ENCODE peak calls at places on chromosomes 4 and X, in nine cellular contexts. One of them, this sample, is unnamed.

GRCh38 chr4:13920901-13921300 is 293.4 kb upstream of the BOD1L1 start:
- DNase-seq in heart right ventricle: no peak
- DNase-seq in NB4: peak
- DNase-seq in cardiac fibroblast: peak
- DNase-seq in AG04449: peak
- DNase-seq in mesothelial cell of epicardium: no peak
- DNase-seq in SK-N-SH: no peak
- DNase-seq in PC-9: peak
- DNase-seq in heart left ventricle: no peak
- DNase-seq in this sample: no peak

GRCh38 chrX:40933132-40934078 is 151.8 kb upstream of the USP9X start:
- DNase-seq in SK-N-SH: peak
- DNase-seq in mesothelial cell of epicardium: no peak
- DNase-seq in AG04449: no peak
- DNase-seq in cardiac fibroblast: peak
- DNase-seq in heart left ventricle: peak
- DNase-seq in heart right ventricle: no peak
- DNase-seq in NB4: peak
- DNase-seq in PC-9: peak
- DNase-seq in this sample: no peak

GRCh38 chr4:184148871-184149637 is 68.6 kb downstream of the ENPP6 start:
- DNase-seq in SK-N-SH: no peak
- DNase-seq in cardiac fibroblast: peak
- DNase-seq in mesothelial cell of epicardium: no peak
- DNase-seq in PC-9: no peak
- DNase-seq in AG04449: no peak
- DNase-seq in heart left ventricle: no peak
- DNase-seq in NB4: no peak
- DNase-seq in heart right ventricle: no peak
- DNase-seq in this sample: no peak

GRCh38 chr4:48939785-48940184 is 33.2 kb upstream of the OCIAD2 start:
- DNase-seq in heart left ventricle: no peak
- DNase-seq in AG04449: peak
- DNase-seq in PC-9: peak
- DNase-seq in mesothelial cell of epicardium: no peak
- DNase-seq in cardiac fibroblast: peak
- DNase-seq in NB4: no peak
- DNase-seq in SK-N-SH: no peak
- DNase-seq in heart right ventricle: no peak
- DNase-seq in this sample: no peak

GRCh38 chrX:39367429-39367828 is 566.2 kb downstream of the MID1IP1 start:
- DNase-seq in mesothelial cell of epicardium: no peak
- DNase-seq in heart right ventricle: no peak
- DNase-seq in heart left ventricle: no peak
- DNase-seq in NB4: no peak
- DNase-seq in AG04449: no peak
- DNase-seq in PC-9: no peak
- DNase-seq in SK-N-SH: no peak
- DNase-seq in cardiac fibroblast: no peak
- DNase-seq in this sample: no peak

GRCh38 chr4:87034527-87034926 is 99.7 kb downstream of the AFF1 start:
- DNase-seq in heart right ventricle: no peak
- DNase-seq in PC-9: no peak
- DNase-seq in cardiac fibroblast: no peak
- DNase-seq in AG04449: no peak
- DNase-seq in NB4: no peak
- DNase-seq in mesothelial cell of epicardium: no peak
- DNase-seq in heart left ventricle: no peak
- DNase-seq in SK-N-SH: no peak
- DNase-seq in this sample: no peak

GRCh38 chrX:69152398-69152797 is 12.9 kb downstream of the PJA1 start:
- DNase-seq in PC-9: peak
- DNase-seq in heart left ventricle: no peak
- DNase-seq in cardiac fibroblast: peak
- DNase-seq in heart right ventricle: no peak
- DNase-seq in SK-N-SH: peak
- DNase-seq in NB4: peak
- DNase-seq in AG04449: no peak
- DNase-seq in mesothelial cell of epicardium: no peak
- DNase-seq in this sample: no peak

GRCh38 chrX:16316336-16316735 is 149.1 kb downstream of the MAGEB17 start:
- DNase-seq in heart right ventricle: no peak
- DNase-seq in mesothelial cell of epicardium: no peak
- DNase-seq in AG04449: no peak
- DNase-seq in NB4: no peak
- DNase-seq in heart left ventricle: no peak
- DNase-seq in PC-9: no peak
- DNase-seq in SK-N-SH: no peak
- DNase-seq in cardiac fibroblast: no peak
- DNase-seq in this sample: no peak

GRCh38 chr4:151652841-151653547 is 107.8 kb downstream of the GATB start:
- DNase-seq in PC-9: no peak
- DNase-seq in mesothelial cell of epicardium: no peak
- DNase-seq in SK-N-SH: no peak
- DNase-seq in cardiac fibroblast: peak
- DNase-seq in heart right ventricle: no peak
- DNase-seq in NB4: no peak
- DNase-seq in heart left ventricle: no peak
- DNase-seq in AG04449: no peak
- DNase-seq in this sample: no peak

GRCh38 chrX:9897761-9898161 is 69.4 kb upstream of the CLDN34 start:
- DNase-seq in NB4: peak
- DNase-seq in heart right ventricle: no peak
- DNase-seq in SK-N-SH: no peak
- DNase-seq in PC-9: no peak
- DNase-seq in mesothelial cell of epicardium: no peak
- DNase-seq in AG04449: peak
- DNase-seq in cardiac fibroblast: peak
- DNase-seq in heart left ventricle: no peak
- DNase-seq in this sample: no peak

GRCh38 chr4:170040031-170040680 is 14.0 kb upstream of the MFAP3L start:
- DNase-seq in PC-9: no peak
- DNase-seq in mesothelial cell of epicardium: no peak
- DNase-seq in AG04449: no peak
- DNase-seq in heart left ventricle: no peak
- DNase-seq in heart right ventricle: no peak
- DNase-seq in cardiac fibroblast: no peak
- DNase-seq in NB4: no peak
- DNase-seq in SK-N-SH: no peak
- DNase-seq in this sample: no peak

GRCh38 chrX:12685541-12685940 is 105.7 kb upstream of the PRPS2 start:
- DNase-seq in heart left ventricle: no peak
- DNase-seq in heart right ventricle: no peak
- DNase-seq in SK-N-SH: no peak
- DNase-seq in mesothelial cell of epicardium: no peak
- DNase-seq in cardiac fibroblast: peak
- DNase-seq in AG04449: no peak
- DNase-seq in NB4: no peak
- DNase-seq in PC-9: no peak
- DNase-seq in this sample: no peak

GRCh38 chrX:46178763-46179162 is 366.5 kb downstream of the ZNF674 start:
- DNase-seq in heart left ventricle: no peak
- DNase-seq in NB4: peak
- DNase-seq in SK-N-SH: no peak
- DNase-seq in AG04449: no peak
- DNase-seq in cardiac fibroblast: no peak
- DNase-seq in mesothelial cell of epicardium: no peak
- DNase-seq in heart right ventricle: no peak
- DNase-seq in PC-9: no peak
- DNase-seq in this sample: no peak

DNA sequence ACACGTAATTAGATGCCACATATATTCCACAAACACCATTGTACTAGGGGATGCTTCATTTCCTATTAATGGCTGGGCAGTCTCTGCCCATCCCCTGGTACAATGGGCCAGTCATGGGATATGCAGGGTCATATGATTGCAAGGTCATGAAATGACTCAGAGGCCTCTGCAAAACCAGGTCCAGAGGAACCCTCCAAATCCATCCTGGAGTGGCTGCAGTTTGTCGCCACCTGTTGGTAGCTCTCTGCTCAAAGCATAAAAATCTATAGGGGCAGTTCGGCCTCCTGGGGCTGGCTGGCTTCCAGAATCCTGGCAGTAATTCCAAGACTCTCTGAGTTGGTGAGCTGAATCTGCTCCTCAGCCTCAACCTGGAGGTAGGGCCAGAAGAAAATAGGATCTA is 22.9 kb upstream of the PUDP start:
- DNase-seq in NB4: peak
- DNase-seq in PC-9: peak
- DNase-seq in AG04449: no peak
- DNase-seq in cardiac fibroblast: peak
- DNase-seq in SK-N-SH: peak
- DNase-seq in heart right ventricle: no peak
- DNase-seq in heart left ventricle: no peak
- DNase-seq in mesothelial cell of epicardium: no peak
- DNase-seq in this sample: peak
- TF ChIP-seq CTCF in NB4: peak
- TF ChIP-seq CTCF in PC-9: peak
- TF ChIP-seq CTCF in AG04449: no peak
- TF ChIP-seq CTCF in cardiac fibroblast: no peak
- TF ChIP-seq CTCF in SK-N-SH: peak
- TF ChIP-seq CTCF in heart right ventricle: no peak
- TF ChIP-seq CTCF in heart left ventricle: no peak
- TF ChIP-seq CTCF in mesothelial cell of epicardium: no peak
- TF ChIP-seq CTCF in this sample: no peak

GRCh38 chr4:139015269-139015947 is at the start of gene NOCT:
- DNase-seq in PC-9: peak
- DNase-seq in heart right ventricle: peak
- DNase-seq in SK-N-SH: peak
- DNase-seq in NB4: peak
- DNase-seq in mesothelial cell of epicardium: peak
- DNase-seq in cardiac fibroblast: peak
- DNase-seq in heart left ventricle: peak
- DNase-seq in AG04449: peak
- DNase-seq in this sample: peak
- TF ChIP-seq CTCF in PC-9: no peak
- TF ChIP-seq CTCF in heart right ventricle: no peak
- TF ChIP-seq CTCF in SK-N-SH: no peak
- TF ChIP-seq CTCF in NB4: no peak
- TF ChIP-seq CTCF in mesothelial cell of epicardium: no peak
- TF ChIP-seq CTCF in cardiac fibroblast: peak
- TF ChIP-seq CTCF in heart left ventricle: peak
- TF ChIP-seq CTCF in AG04449: no peak
- TF ChIP-seq CTCF in this sample: no peak

DNA sequence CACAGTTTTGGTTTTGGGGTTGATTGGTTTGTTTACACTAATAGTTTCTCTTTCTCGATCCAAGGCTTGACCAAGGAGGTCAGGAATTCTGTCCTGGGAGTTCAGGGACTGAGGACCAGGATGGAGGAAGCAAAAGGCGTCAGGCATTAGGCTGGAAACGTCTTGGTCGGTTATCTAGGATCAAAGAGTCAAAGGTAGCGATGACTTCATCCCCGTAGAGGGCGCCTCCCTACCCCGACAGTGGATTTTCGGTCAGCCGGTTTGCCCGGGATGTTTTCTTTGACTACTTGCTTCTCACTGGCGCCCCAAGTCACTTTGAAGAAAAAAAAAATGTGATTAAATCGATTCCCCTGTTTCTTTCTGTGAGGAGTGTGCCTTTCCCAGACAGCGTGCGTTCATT is 985 bp upstream of the FHDC1 start:
- DNase-seq in NB4: peak
- DNase-seq in AG04449: no peak
- DNase-seq in PC-9: peak
- DNase-seq in cardiac fibroblast: no peak
- DNase-seq in mesothelial cell of epicardium: no peak
- DNase-seq in heart right ventricle: no peak
- DNase-seq in SK-N-SH: no peak
- DNase-seq in heart left ventricle: no peak
- DNase-seq in this sample: no peak
- TF ChIP-seq CTCF in NB4: peak
- TF ChIP-seq CTCF in AG04449: no peak
- TF ChIP-seq CTCF in PC-9: no peak
- TF ChIP-seq CTCF in cardiac fibroblast: no peak
- TF ChIP-seq CTCF in mesothelial cell of epicardium: no peak
- TF ChIP-seq CTCF in heart right ventricle: no peak
- TF ChIP-seq CTCF in SK-N-SH: no peak
- TF ChIP-seq CTCF in heart left ventricle: no peak
- TF ChIP-seq CTCF in this sample: no peak

GRCh38 chrX:56764153-56764974 is 35.3 kb downstream of the NBDY start:
- DNase-seq in AG04449: no peak
- DNase-seq in SK-N-SH: peak
- DNase-seq in cardiac fibroblast: peak
- DNase-seq in heart right ventricle: peak
- DNase-seq in NB4: peak
- DNase-seq in heart left ventricle: peak
- DNase-seq in mesothelial cell of epicardium: peak
- DNase-seq in PC-9: peak
- DNase-seq in this sample: peak
- TF ChIP-seq CTCF in AG04449: peak
- TF ChIP-seq CTCF in SK-N-SH: peak
- TF ChIP-seq CTCF in cardiac fibroblast: peak
- TF ChIP-seq CTCF in heart right ventricle: peak
- TF ChIP-seq CTCF in NB4: peak
- TF ChIP-seq CTCF in heart left ventricle: peak
- TF ChIP-seq CTCF in mesothelial cell of epicardium: no peak
- TF ChIP-seq CTCF in PC-9: peak
- TF ChIP-seq CTCF in this sample: no peak

GRCh38 chrX:100928660-100929613 is at the start of gene XKRX:
- DNase-seq in NB4: no peak
- DNase-seq in mesothelial cell of epicardium: peak
- DNase-seq in AG04449: no peak
- DNase-seq in PC-9: peak
- DNase-seq in heart left ventricle: peak
- DNase-seq in cardiac fibroblast: no peak
- DNase-seq in heart right ventricle: peak
- DNase-seq in SK-N-SH: peak
- DNase-seq in this sample: no peak

GRCh38 chrX:100926453-100926852 is 2.3 kb downstream of the XKRX start:
- DNase-seq in NB4: no peak
- DNase-seq in heart right ventricle: no peak
- DNase-seq in heart left ventricle: no peak
- DNase-seq in mesothelial cell of epicardium: no peak
- DNase-seq in SK-N-SH: no peak
- DNase-seq in AG04449: no peak
- DNase-seq in PC-9: peak
- DNase-seq in cardiac fibroblast: no peak
- DNase-seq in this sample: no peak

GRCh38 chrX:100935767-100936166 is 7.0 kb upstream of the XKRX start:
- DNase-seq in mesothelial cell of epicardium: no peak
- DNase-seq in heart right ventricle: no peak
- DNase-seq in heart left ventricle: no peak
- DNase-seq in NB4: no peak
- DNase-seq in PC-9: no peak
- DNase-seq in cardiac fibroblast: no peak
- DNase-seq in SK-N-SH: no peak
- DNase-seq in AG04449: no peak
- DNase-seq in this sample: no peak

GRCh38 chrX:100931218-100931924 is 2.7 kb upstream of the XKRX start:
- DNase-seq in heart right ventricle: no peak
- DNase-seq in AG04449: no peak
- DNase-seq in mesothelial cell of epicardium: no peak
- DNase-seq in NB4: peak
- DNase-seq in SK-N-SH: no peak
- DNase-seq in cardiac fibroblast: no peak
- DNase-seq in PC-9: no peak
- DNase-seq in heart left ventricle: no peak
- DNase-seq in this sample: no peak

DNA sequence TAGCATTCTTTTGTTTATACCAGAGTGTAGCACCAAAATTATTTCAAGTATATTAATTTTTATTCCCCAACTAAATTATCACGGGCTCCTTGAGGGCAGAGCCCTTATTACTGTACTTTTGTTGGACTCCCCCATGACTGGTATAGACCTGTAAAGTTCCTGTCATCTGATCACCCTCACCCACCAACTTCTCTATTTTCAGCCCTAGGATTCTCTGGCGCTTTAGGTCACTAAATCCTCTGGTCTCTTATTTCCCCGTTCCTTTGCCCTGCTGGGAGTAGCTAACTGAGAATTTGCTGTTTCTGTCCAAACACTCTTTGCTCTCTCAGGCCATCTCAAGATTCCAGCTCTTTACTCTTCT is 3.2 kb upstream of the XKRX start:
- DNase-seq in mesothelial cell of epicardium: no peak
- DNase-seq in SK-N-SH: no peak
- DNase-seq in NB4: no peak
- DNase-seq in AG04449: no peak
- DNase-seq in cardiac fibroblast: no peak
- DNase-seq in heart left ventricle: no peak
- DNase-seq in PC-9: no peak
- DNase-seq in heart right ventricle: no peak
- DNase-seq in this sample: no peak
- TF ChIP-seq CTCF in mesothelial cell of epicardium: no peak
- TF ChIP-seq CTCF in SK-N-SH: no peak
- TF ChIP-seq CTCF in NB4: no peak
- TF ChIP-seq CTCF in AG04449: no peak
- TF ChIP-seq CTCF in cardiac fibroblast: no peak
- TF ChIP-seq CTCF in heart left ventricle: no peak
- TF ChIP-seq CTCF in PC-9: no peak
- TF ChIP-seq CTCF in heart right ventricle: no peak
- TF ChIP-seq CTCF in this sample: no peak